ENCODE peak calls at places on chromosome 13, in nine cellular contexts. K is fibroblast of mammary gland, D is epithelial cell of proximal tubule, Q is BJ, A is heart right ventricle, P is body of pancreas, X is A549, T is A673, C is suprapubic skin. Z is an unnamed sample.

GRCh38 chr13:46303743-46304385 is 83.2 kb downstream of the RUBCNL start:
- DNase-seq in D (no peak), C (no peak), A (no peak), T (no peak), X (no peak), Q (no peak), P (no peak), K (no peak), Z (no peak)

GRCh38 chr13:97004886-97005285 is 10.6 kb upstream of the OXGR1 start:
- DNase-seq in D (no peak), A (no peak), Q (no peak), C (no peak), P (no peak), X (no peak), T (no peak), K (no peak), Z (peak; percentile 37)

GRCh38 chr13:97911311-97912138 is 42.0 kb upstream of the IPO5 start:
- DNase-seq in Q (no peak), K (peak; percentile 65), X (peak; percentile 17), D (no peak), A (no peak), P (peak; percentile 45), T (no peak), C (no peak), Z (no peak)

GRCh38 chr13:35342440-35342839 is 134.0 kb downstream of the MAB21L1 start:
- DNase-seq in T (no peak), D (no peak), X (no peak), P (no peak), A (no peak), C (no peak), Q (no peak), K (no peak), Z (peak; percentile 3)

GRCh38 chr13:113784645-113785024 is 25.6 kb downstream of the TMEM255B start:
- DNase-seq in K (no peak), T (no peak), P (no peak), Q (no peak), X (no peak), C (no peak), A (no peak), D (no peak), Z (no peak)

GRCh38 chr13:30192320-30193093 is 114.8 kb downstream of the KATNAL1 start:
- DNase-seq in C (no peak), Q (no peak), X (no peak), P (peak; percentile 19), T (no peak), D (no peak), K (no peak), A (no peak), Z (no peak)

GRCh38 chr13:46377554-46377953 is 9.5 kb downstream of the RUBCNL start:
- DNase-seq in Q (no peak), X (no peak), A (no peak), D (no peak), K (no peak), T (no peak), C (no peak), P (no peak), Z (no peak)

GRCh38 chr13:81670048-81670447 is 1329.1 kb upstream of the SPRY2 start:
- DNase-seq in A (no peak), C (no peak), Q (no peak), P (no peak), D (no peak), X (no peak), T (no peak), K (no peak), Z (no peak)

GRCh38 chr13:93411281-93411680 is 184.7 kb downstream of the GPC6 start:
- DNase-seq in T (no peak), K (no peak), Q (no peak), C (no peak), X (no peak), A (no peak), D (no peak), P (no peak), Z (peak; percentile 25)

GRCh38 chr13:26601669-26602068 is 44.2 kb downstream of the WASF3 start:
- DNase-seq in A (no peak), C (no peak), T (peak; percentile 20), P (no peak), X (no peak), Q (no peak), D (no peak), K (peak; percentile 64), Z (peak; percentile 24)

GRCh38 chr13:94548382-94549240 is 47.3 kb downstream of the TGDS start:
- DNase-seq in Q (no peak), T (peak; percentile 53), X (peak; percentile 43), D (peak; percentile 2), A (peak; percentile 35), P (peak; percentile 69), K (peak; percentile 39), C (peak; percentile 79), Z (peak; percentile 39)

GRCh38 chr13:110944121-110944967 is 29.5 kb upstream of the ANKRD10 start:
- DNase-seq in P (peak; percentile 69), K (peak; percentile 71), Q (no peak), D (no peak), X (peak; percentile 44), C (no peak), T (peak; percentile 48), A (peak; percentile 33), Z (peak; percentile 78)

GRCh38 chr13:55576389-55576788 is 1564.3 kb upstream of the PRR20A start:
- DNase-seq in C (no peak), P (no peak), K (no peak), Q (no peak), A (no peak), T (no peak), X (no peak), D (no peak), Z (no peak)

GRCh38 chr13:55577082-55577846 is 1563.5 kb upstream of the PRR20A start:
- DNase-seq in Q (no peak), D (no peak), K (no peak), C (no peak), T (no peak), A (no peak), P (no peak), X (no peak), Z (no peak)

GRCh38 chr13:55573565-55573964 is 1567.2 kb upstream of the PRR20A start:
- DNase-seq in T (no peak), K (no peak), X (no peak), P (no peak), Q (no peak), C (no peak), A (no peak), D (no peak), Z (no peak)

GRCh38 chr13:55572862-55573261 is 1567.9 kb upstream of the PRR20A start:
- DNase-seq in X (no peak), K (no peak), Q (no peak), T (no peak), P (no peak), C (no peak), D (no peak), A (no peak), Z (no peak)

GRCh38 chr13:55577847-55578210 is 1562.9 kb upstream of the PRR20A start:
- DNase-seq in K (no peak), A (no peak), P (no peak), Q (no peak), C (no peak), D (no peak), X (no peak), T (no peak), Z (no peak)
- TF ChIP-seq CTCF in K (no peak), A (no peak), P (no peak), Q (no peak), C (no peak), D (no peak), X (no peak), T (no peak), Z (no peak)

DNA sequence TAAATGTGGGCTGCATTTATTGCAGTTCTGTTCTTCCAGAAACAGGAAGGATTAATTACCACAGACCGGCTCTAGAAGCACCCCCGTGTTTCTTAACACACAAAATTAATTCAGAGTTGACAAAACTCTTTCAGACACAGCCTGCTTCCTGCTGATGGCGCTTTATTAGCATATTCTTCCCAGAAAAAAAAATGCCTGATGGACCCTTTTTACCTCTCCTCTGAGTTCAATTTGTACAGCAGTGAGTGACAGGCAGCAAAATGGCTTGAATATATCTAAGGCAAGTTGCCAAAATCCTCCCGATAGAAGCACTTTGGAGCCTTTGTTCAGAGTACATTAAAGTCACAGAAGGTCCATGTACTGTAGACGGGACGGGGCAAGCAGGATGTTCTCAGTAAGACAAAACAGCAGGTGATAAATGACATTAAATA is 1171.7 kb downstream of the EFNB2 start:
- DNase-seq in X (no peak), P (no peak), Q (no peak), T (peak; percentile 96), C (no peak), D (no peak), A (no peak), K (no peak), Z (peak; percentile 14)
- H3K4me3 ChIP-seq in X (no peak overlapping the region), P (no peak overlapping the region), Q (no peak overlapping the region), T (no peak overlapping the region), C (no peak overlapping the region), D (no peak overlapping the region), A (no peak overlapping the region), K (no peak overlapping the region), Z (no peak overlapping the region)

GRCh38 chr13:99730403-99730802 is 229.1 kb downstream of the TM9SF2 start:
- DNase-seq in Q (no peak), X (no peak), A (no peak), C (no peak), T (no peak), P (no peak), D (no peak), K (no peak), Z (no peak)

GRCh38 chr13:99731747-99732146 is 230.5 kb downstream of the TM9SF2 start:
- DNase-seq in T (peak; percentile 17), Q (no peak), P (no peak), K (no peak), X (no peak), D (no peak), C (no peak), A (no peak), Z (no peak)

GRCh38 chr13:99736541-99736940 is 235.0 kb downstream of the ZIC5 start:
- DNase-seq in D (no peak), A (no peak), Q (no peak), P (no peak), K (no peak), C (no peak), T (no peak), X (no peak), Z (no peak)

GRCh38 chr13:99734013-99734693 is 232.9 kb downstream of the TM9SF2 start:
- DNase-seq in P (no peak), A (no peak), K (no peak), X (no peak), C (no peak), T (no peak), Q (no peak), D (no peak), Z (no peak)

DNA sequence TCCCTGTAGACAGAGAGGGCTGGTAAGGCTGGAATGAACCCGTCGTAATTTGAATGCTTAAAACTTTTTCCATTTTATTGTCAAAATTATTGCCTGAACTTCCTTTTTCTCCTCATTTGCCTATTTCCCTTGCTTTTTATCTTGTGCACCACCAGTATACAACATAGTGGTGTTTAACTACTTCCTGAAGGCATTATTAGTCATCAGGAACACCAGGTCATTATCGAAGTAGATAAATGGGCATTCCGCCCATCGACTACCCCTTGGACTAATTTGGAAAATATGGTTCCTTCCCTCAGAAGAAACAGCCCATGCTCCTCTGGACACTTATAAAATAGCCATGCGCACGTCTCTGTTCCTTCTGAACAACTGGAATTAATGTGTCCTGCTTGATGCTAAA is 232.1 kb downstream of the TM9SF2 start:
- DNase-seq in C (no peak), X (no peak), P (no peak), Q (no peak), K (no peak), A (no peak), D (no peak), T (peak; percentile 81), Z (no peak)
- TF ChIP-seq CTCF in C (no peak), X (no peak), P (no peak), Q (no peak), K (no peak), A (no peak), D (no peak), T (no peak), Z (no peak)

GRCh38 chr13:39590466-39591036 is 12.4 kb downstream of the LHFPL6 start:
- DNase-seq in D (no peak), C (no peak), P (no peak), K (no peak), A (no peak), Q (no peak), T (no peak), X (no peak), Z (no peak)
- H3K4me3 ChIP-seq in D (no peak overlapping the region), C (no peak overlapping the region), P (no peak overlapping the region), K (no peak overlapping the region), A (no peak overlapping the region), Q (no peak overlapping the region), T (no peak overlapping the region), X (no peak overlapping the region), Z (no peak overlapping the region)

Z was measured in fibroblast of pulmonary artery.